ENCODE peak calls at places on chromosomes 6 and 20, in nine cellular contexts. A is CD4-positive, alpha-beta T cell; M is left lung; G is psoas muscle; P is hippocampal formation; F is activated CD4-positive, CD25-positive, alpha-beta regulatory T cell; W is EL; Y is GM12865; R is iPS-NIHi11. N is an unnamed sample.

GRCh38 chr20:15706719-15707118 is 866.5 kb downstream of the KIF16B start:
- DNase-seq in Y (no peak), R (no peak), A (no peak), G (no peak), P (no peak), W (peak), M (no peak), F (no peak), N (no peak)

GRCh38 chr6:64520050-64520449 is 884.4 kb downstream of the PHF3 start:
- DNase-seq in G (no peak), M (no peak), F (no peak), R (no peak), Y (peak), A (no peak), P (no peak), W (peak), N (no peak)

GRCh38 chr6:149013932-149014331 is 267.1 kb downstream of the UST start:
- DNase-seq in P (no peak), R (no peak), Y (no peak), W (no peak), M (no peak), F (no peak), A (no peak), G (no peak), N (no peak)

GRCh38 chr6:69835414-69836179 is 30.8 kb upstream of the COL19A1 start:
- DNase-seq in A (no peak), M (no peak), R (peak), Y (peak), P (no peak), G (no peak), F (no peak), W (peak), N (no peak)

GRCh38 chr6:3755637-3756515 is 4.4 kb upstream of the PXDC1 start:
- DNase-seq in G (no peak), W (no peak), F (no peak), P (no peak), M (no peak), Y (no peak), R (peak), A (no peak), N (no peak)

GRCh38 chr20:21808863-21809664 is 103.6 kb downstream of the PAX1 start:
- DNase-seq in M (peak), G (peak), A (peak), R (peak), Y (peak), F (peak), P (peak), W (no peak), N (no peak)

GRCh38 chr20:35561268-35561667 is 19.4 kb downstream of the ERGIC3 start:
- DNase-seq in Y (peak), G (peak), W (peak), A (peak), M (no peak), F (no peak), P (no peak), R (peak), N (no peak)

GRCh38 chr6:78619016-78619415 is 248.3 kb upstream of the IRAK1BP1 start:
- DNase-seq in R (no peak), F (no peak), A (no peak), W (peak), P (no peak), M (no peak), Y (no peak), G (no peak), N (no peak)

GRCh38 chr6:7773322-7773721 is 47.4 kb downstream of the BMP6 start:
- DNase-seq in M (no peak), G (no peak), Y (no peak), A (no peak), P (no peak), W (no peak), R (no peak), F (no peak), N (no peak)

GRCh38 chr6:36724514-36725385 is 27.1 kb downstream of the RAB44 start:
- DNase-seq in M (no peak), G (peak), A (peak), F (peak), R (peak), P (peak), Y (peak), W (peak), N (no peak)

GRCh38 chr6:168607272-168608112 is 166.5 kb downstream of the SMOC2 start:
- DNase-seq in R (no peak), W (no peak), Y (no peak), A (no peak), G (no peak), F (no peak), P (no peak), M (no peak), N (no peak)

GRCh38 chr20:58905236-58905635 is 52.7 kb downstream of the GNAS start:
- DNase-seq in W (no peak), G (no peak), R (no peak), P (no peak), F (no peak), M (no peak), Y (no peak), A (no peak), N (no peak)

GRCh38 chr20:16821211-16822089 is 73.3 kb downstream of the OTOR start:
- DNase-seq in Y (peak), M (no peak), F (no peak), G (no peak), W (peak), A (no peak), P (no peak), R (peak), N (no peak)

GRCh38 chr6:107624541-107624940 is 134.6 kb downstream of the SOBP start:
- DNase-seq in R (no peak), Y (no peak), P (no peak), W (peak), F (no peak), A (no peak), G (no peak), M (no peak), N (no peak)

GRCh38 chr6:166624275-166624674 is 2.8 kb downstream of the RPS6KA2 start:
- DNase-seq in F (no peak), A (no peak), M (no peak), P (no peak), R (no peak), Y (no peak), G (no peak), W (peak), N (no peak)

GRCh38 chr6:43396408-43397149 is 27.1 kb upstream of the ZNF318 start:
- DNase-seq in Y (no peak), P (no peak), F (no peak), W (no peak), R (peak), G (no peak), A (no peak), M (no peak), N (no peak)

GRCh38 chr6:55617272-55617671 is 38.3 kb upstream of the HMGCLL1 start:
- DNase-seq in W (peak), G (no peak), Y (peak), P (no peak), A (no peak), F (no peak), M (no peak), R (peak), N (no peak)

GRCh38 chr6:52726741-52727535 is 36.3 kb downstream of the GSTA2 start:
- DNase-seq in A (no peak), M (no peak), R (no peak), P (no peak), Y (no peak), G (no peak), F (no peak), W (no peak), N (no peak)

GRCh38 chr20:51122931-51123658 is 100.2 kb upstream of the KCNG1 start:
- DNase-seq in Y (peak), F (no peak), P (no peak), R (no peak), G (no peak), A (no peak), M (no peak), W (no peak), N (no peak)

GRCh38 chr20:9996944-9997343 is 37.8 kb upstream of the ANKEF1 start:
- DNase-seq in F (no peak), M (no peak), A (no peak), G (no peak), Y (no peak), W (no peak), R (no peak), P (no peak), N (no peak)

GRCh38 chr20:51958099-51958498 is 155.8 kb upstream of the SALL4 start:
- DNase-seq in M (no peak), R (no peak), W (no peak), A (no peak), P (no peak), Y (no peak), G (no peak), F (no peak), N (no peak)

GRCh38 chr6:75481394-75481793 is 12.2 kb downstream of the FILIP1 start:
- DNase-seq in W (peak), F (no peak), Y (no peak), R (no peak), A (no peak), M (no peak), G (no peak), P (no peak), N (no peak)

GRCh38 chr20:10524034-10524476 is 89.0 kb downstream of the SLX4IP start:
- DNase-seq in G (peak), Y (no peak), M (no peak), A (no peak), P (no peak), R (peak), F (no peak), W (no peak), N (no peak)

GRCh38 chr20:22584922-22585785 is 782 bp upstream of the FOXA2 start:
- DNase-seq in Y (no peak), R (no peak), G (no peak), M (peak), P (no peak), F (no peak), W (no peak), A (no peak), N (no peak)

GRCh38 chr20:6533828-6534388 is 233.6 kb upstream of the BMP2 start:
- DNase-seq in Y (no peak), G (no peak), F (no peak), R (no peak), A (no peak), W (peak), M (peak), P (no peak), N (no peak)

N was measured in activated naive CD8-positive, alpha-beta T cell treated with anti-CD3 and anti-CD28 coated beads, Interleukin-2, amount 50 U/mL, for 16 hours.